ENCODE peak calls at places on chromosomes 6 and 20, in nine cellular contexts. P, G, H, B, Q, Y, X, R and F are unnamed samples.
A peak's percentile ranks its signal among the peaks of the same experiment; 100 is the strongest.

GRCh38 chr6:14339711-14340590 is 222.4 kb downstream of the CD83 start:
- DNase-seq in P (no peak), G (no peak), H (no peak), B (no peak), Q (no peak), Y (no peak), X (no peak), R (no peak), F (no peak)

GRCh38 chr20:62995481-62995880 is 11.3 kb downstream of the BHLHE23 start:
- DNase-seq in P (no peak), G (no peak), H (no peak), B (no peak), Q (no peak), Y (no peak), X (no peak), R (no peak), F (no peak)

GRCh38 chr6:465531-466348 is 74.2 kb downstream of the IRF4 start:
- DNase-seq in P (no peak), G (no peak), H (no peak), B (no peak), Q (no peak), Y (no peak), X (no peak), R (peak; percentile 24), F (no peak)

GRCh38 chr6:44537306-44538049 is 150.0 kb downstream of the CDC5L start:
- DNase-seq in P (no peak), G (no peak), H (no peak), B (no peak), Q (no peak), Y (no peak), X (no peak), R (peak; percentile 18), F (no peak)

GRCh38 chr6:148869589-148869988 is 122.8 kb downstream of the UST start:
- DNase-seq in P (peak; percentile 83), G (no peak), H (no peak), B (no peak), Q (no peak), Y (no peak), X (peak; percentile 89), R (no peak), F (peak; percentile 31)

GRCh38 chr20:2535711-2536561 is 437 bp upstream of the TMC2 start:
- DNase-seq in P (no peak), G (no peak), H (no peak), B (no peak), Q (no peak), Y (no peak), X (no peak), R (no peak), F (no peak)

GRCh38 chr20:21103582-21104465 is 2.3 kb downstream of the LINC00237 start:
- DNase-seq in P (no peak), G (no peak), H (no peak), B (no peak), Q (peak; percentile 35), Y (no peak), X (no peak), R (no peak), F (no peak)

GRCh38 chr20:58109918-58110635 is 118.4 kb downstream of the ANKRD60 start:
- DNase-seq in P (no peak), G (no peak), H (no peak), B (no peak), Q (no peak), Y (no peak), X (no peak), R (no peak), F (no peak)

GRCh38 chr6:166173292-166173951 is 5.8 kb upstream of the TBXT start:
- DNase-seq in P (no peak), G (peak; percentile 62), H (no peak), B (no peak), Q (no peak), Y (peak; percentile 53), X (no peak), R (no peak), F (no peak)

GRCh38 chr6:112773217-112773616 is 426.1 kb downstream of the RFPL4B start:
- DNase-seq in P (no peak), G (no peak), H (no peak), B (no peak), Q (no peak), Y (no peak), X (no peak), R (no peak), F (no peak)

GRCh38 chr6:46217671-46218131 is 46.9 kb upstream of the ENPP5 start:
- DNase-seq in P (no peak), G (no peak), H (no peak), B (no peak), Q (peak; percentile 55), Y (no peak), X (peak; percentile 13), R (no peak), F (no peak)

GRCh38 chr20:32203556-32204484 is 3.7 kb downstream of the PLAGL2 start:
- DNase-seq in P (peak; percentile 83), G (no peak), H (no peak), B (no peak), Q (no peak), Y (no peak), X (peak; percentile 4), R (no peak), F (no peak)

GRCh38 chr20:10618611-10619245 is 55.1 kb downstream of the JAG1 start:
- DNase-seq in P (no peak), G (no peak), H (no peak), B (no peak), Q (no peak), Y (no peak), X (no peak), R (no peak), F (no peak)

GRCh38 chr6:39835856-39836442 is 43.8 kb downstream of the DAAM2 start:
- DNase-seq in P (no peak), G (no peak), H (no peak), B (no peak), Q (no peak), Y (no peak), X (peak; percentile 8), R (no peak), F (no peak)

GRCh38 chr6:56766806-56767178 is 124.1 kb upstream of the DST start:
- DNase-seq in P (peak; percentile 61), G (no peak), H (no peak), B (no peak), Q (peak; percentile 68), Y (no peak), X (peak; percentile 83), R (peak; percentile 10), F (peak; percentile 51)

GRCh38 chr20:60214901-60215522 is 256.8 kb downstream of the CDH26 start:
- DNase-seq in P (no peak), G (no peak), H (no peak), B (no peak), Q (no peak), Y (no peak), X (no peak), R (no peak), F (no peak)

GRCh38 chr6:83546636-83547035 is 34.3 kb downstream of the PRSS35 start:
- DNase-seq in P (no peak), G (no peak), H (no peak), B (no peak), Q (no peak), Y (no peak), X (no peak), R (no peak), F (no peak)

GRCh38 chr6:21741221-21742109 is 147.9 kb downstream of the SOX4 start:
- DNase-seq in P (no peak), G (no peak), H (no peak), B (no peak), Q (no peak), Y (no peak), X (peak; percentile 43), R (peak; percentile 47), F (no peak)

GRCh38 chr20:25254986-25255680 is 7.2 kb downstream of the PYGB start:
- DNase-seq in P (no peak), G (no peak), H (no peak), B (no peak), Q (no peak), Y (no peak), X (no peak), R (no peak), F (no peak)